ENCODE peak calls at places on chromosomes 4 and X, in four cellular contexts. Y, H, K and C are unnamed samples.

GRCh38 chr4:88610771-88611170 is 18.5 kb downstream of the HERC3 start:
- DNase-seq in Y (no peak), H (peak), K (no peak), C (peak)

GRCh38 chr4:154435895-154436294 is 55.7 kb downstream of the DCHS2 start:
- DNase-seq in Y (no peak), H (no peak), K (no peak), C (no peak)

GRCh38 chrX:133369065-133369464 is 46.2 kb downstream of the GPC4 start:
- DNase-seq in Y (no peak), H (no peak), K (no peak), C (no peak)

GRCh38 chrX:40792433-40792832 is 57.1 kb upstream of the MED14 start:
- DNase-seq in Y (no peak), H (no peak), K (no peak), C (no peak)

GRCh38 chrX:1165535-1166196 is 46.8 kb downstream of the CRLF2 start:
- DNase-seq in Y (no peak), H (no peak), K (no peak), C (peak)

GRCh38 chr4:4541040-4541631 is 712 bp downstream of the STX18 start:
- DNase-seq in Y (no peak), H (no peak), K (peak), C (peak)

GRCh38 chrX:38636949-38637819 is 75.8 kb downstream of the TSPAN7 start:
- DNase-seq in Y (no peak), H (no peak), K (no peak), C (no peak)

GRCh38 chrX:3166670-3167455 is 125.6 kb downstream of the ARSF start:
- DNase-seq in Y (no peak), H (no peak), K (no peak), C (no peak)

GRCh38 chrX:132810488-132810887 is 147.9 kb downstream of the HS6ST2 start:
- DNase-seq in Y (no peak), H (no peak), K (no peak), C (no peak)

GRCh38 chr4:56612282-56612681 is 68.8 kb downstream of the HOPX start:
- DNase-seq in Y (no peak), H (no peak), K (no peak), C (no peak)

GRCh38 chr4:17812125-17812524 is 1.3 kb downstream of the NCAPG start:
- DNase-seq in Y (no peak), H (no peak), K (no peak), C (no peak)

GRCh38 chrX:2756534-2756933 is 4.7 kb downstream of the XG start:
- DNase-seq in Y (no peak), H (no peak), K (no peak), C (no peak)

GRCh38 chr4:3062466-3062865 is 11.9 kb downstream of the HTT-AS start:
- DNase-seq in Y (no peak), H (no peak), K (no peak), C (no peak)

GRCh38 chrX:45011131-45011530 is 138.1 kb downstream of the KDM6A start:
- DNase-seq in Y (no peak), H (no peak), K (no peak), C (no peak)

GRCh38 chr4:76990288-76991080 is 40.9 kb downstream of the SEPTIN11 start:
- DNase-seq in Y (no peak), H (no peak), K (no peak), C (no peak)

GRCh38 chr4:70902577-70903281 is 560 bp downstream of the MOB1B start:
- DNase-seq in Y (peak), H (no peak), K (no peak), C (no peak)

GRCh38 chr4:26144526-26145167 is 176.2 kb upstream of the RBPJ start:
- DNase-seq in Y (no peak), H (no peak), K (no peak), C (no peak)

GRCh38 chr4:183758006-183758734 is 99.1 kb downstream of the TRAPPC11 start:
- DNase-seq in Y (peak), H (peak), K (no peak), C (no peak)

GRCh38 chr4:148764720-148765119 is 322.5 kb upstream of the NR3C2 start:
- DNase-seq in Y (no peak), H (no peak), K (no peak), C (no peak)

GRCh38 chrX:49039598-49040375 is 3.4 kb downstream of the TFE3 start:
- DNase-seq in Y (peak), H (peak), K (peak), C (peak)

GRCh38 chr4:6008092-6008551 is 10.1 kb downstream of the C4orf50 start:
- DNase-seq in Y (no peak), H (no peak), K (no peak), C (no peak)

GRCh38 chr4:108828620-108829019 is 65.8 kb upstream of the ETNPPL start:
- DNase-seq in Y (no peak), H (no peak), K (no peak), C (no peak)

GRCh38 chr4:9898596-9899345 is 117.3 kb downstream of the DRD5 start:
- DNase-seq in Y (peak), H (peak), K (no peak), C (peak)

GRCh38 chr4:120927758-120928409 is 5.4 kb upstream of the PRDM5 start:
- DNase-seq in Y (no peak), H (no peak), K (no peak), C (no peak)

GRCh38 chrX:68929332-68930150 is 100.7 kb downstream of the EFNB1 start:
- DNase-seq in Y (no peak), H (peak), K (no peak), C (peak)

GRCh38 chr4:147822128-147822527 is 90.2 kb downstream of the ARHGAP10 start:
- DNase-seq in Y (no peak), H (peak), K (peak), C (no peak)

GRCh38 chr4:76447326-76447954 is 12.4 kb downstream of the SHROOM3 start:
- DNase-seq in Y (no peak), H (no peak), K (no peak), C (no peak)

GRCh38 chr4:3044812-3045499 is 29.4 kb downstream of the HTT-AS start:
- DNase-seq in Y (no peak), H (no peak), K (no peak), C (no peak)

GRCh38 chr4:86939123-86939522 is 4.3 kb downstream of the AFF1 start:
- DNase-seq in Y (no peak), H (no peak), K (no peak), C (no peak)

GRCh38 chr4:41912546-41912945 is 22.7 kb upstream of the TMEM33 start:
- DNase-seq in Y (no peak), H (no peak), K (no peak), C (no peak)

GRCh38 chrX:40094041-40094899 is 3.5 kb downstream of the BCOR start:
- DNase-seq in Y (no peak), H (peak), K (peak), C (peak)

GRCh38 chr4:127162741-127163140 is 470.0 kb upstream of the INTU start:
- DNase-seq in Y (no peak), H (no peak), K (no peak), C (no peak)

DNA sequence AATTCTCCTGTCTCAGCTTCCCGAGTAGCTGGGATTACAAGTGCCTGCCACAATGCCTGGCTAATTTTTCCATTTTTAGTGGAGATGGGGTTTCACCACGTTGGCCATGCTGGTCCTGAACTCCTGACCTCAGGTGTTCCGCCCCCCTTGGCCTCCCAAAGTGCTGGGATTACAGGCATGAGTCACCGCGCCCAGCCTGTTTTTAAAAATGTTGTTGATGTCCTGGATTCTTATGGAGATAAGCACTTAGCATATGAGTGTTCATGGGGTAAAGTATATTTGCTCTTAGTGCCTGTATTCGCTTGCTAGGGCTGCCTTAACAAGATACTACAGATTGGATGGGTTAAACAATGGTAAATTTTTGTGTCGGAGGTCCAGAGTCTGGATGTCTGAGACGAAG is 91.7 kb downstream of the CEP44 start:
- DNase-seq in Y (no peak), H (no peak), K (no peak), C (no peak)
- H3K27ac ChIP-seq in Y (no peak), H (no peak), K (no peak), C (no peak)

DNA sequence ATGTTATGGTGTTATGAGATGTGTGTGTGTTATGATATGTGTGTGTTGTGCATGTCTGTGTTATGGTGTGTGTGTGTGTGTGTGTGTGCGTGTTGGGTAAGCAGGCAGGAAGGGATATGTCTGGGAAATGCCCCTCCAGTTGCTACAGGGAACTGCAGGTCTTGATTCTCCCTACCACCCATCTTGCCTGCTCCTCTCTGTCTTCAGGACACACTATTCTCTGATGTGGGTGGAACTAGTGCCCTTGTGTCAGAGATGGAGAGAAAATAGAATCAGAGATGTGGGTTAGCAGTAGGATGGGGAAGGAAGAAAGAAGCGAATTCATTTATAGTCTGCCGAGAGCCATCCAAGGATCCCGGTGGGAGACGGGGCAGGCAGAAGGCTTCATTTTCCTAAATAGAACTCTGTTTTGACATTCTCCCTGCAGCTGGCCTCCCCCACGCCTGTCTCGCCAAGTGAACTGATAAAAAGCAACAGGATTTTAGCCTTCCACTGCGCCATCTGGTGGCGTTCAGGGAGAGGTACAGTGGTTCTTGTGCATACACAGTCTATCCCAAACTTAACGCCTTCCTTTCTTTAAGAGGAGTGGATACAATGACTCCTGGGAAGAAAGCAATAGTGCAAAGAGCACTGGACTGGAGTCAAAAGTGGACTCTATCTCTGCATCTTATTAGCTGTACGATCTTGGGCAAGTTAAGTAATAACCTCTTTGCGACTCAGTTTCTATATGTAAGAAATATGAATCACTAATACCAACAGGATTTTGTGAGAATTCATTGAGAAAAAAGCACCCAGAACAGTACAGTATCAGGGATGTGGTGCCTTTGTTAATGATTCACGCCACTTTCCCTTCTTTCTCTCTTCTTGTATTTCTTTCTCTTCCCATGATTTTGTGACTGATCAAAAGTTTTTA is 14.1 kb upstream of the MGST2 start:
- DNase-seq in Y (peak), H (peak), K (peak), C (peak)
- H3K4me3 ChIP-seq in Y (no peak), H (no peak), K (no peak), C (no peak)

DNA sequence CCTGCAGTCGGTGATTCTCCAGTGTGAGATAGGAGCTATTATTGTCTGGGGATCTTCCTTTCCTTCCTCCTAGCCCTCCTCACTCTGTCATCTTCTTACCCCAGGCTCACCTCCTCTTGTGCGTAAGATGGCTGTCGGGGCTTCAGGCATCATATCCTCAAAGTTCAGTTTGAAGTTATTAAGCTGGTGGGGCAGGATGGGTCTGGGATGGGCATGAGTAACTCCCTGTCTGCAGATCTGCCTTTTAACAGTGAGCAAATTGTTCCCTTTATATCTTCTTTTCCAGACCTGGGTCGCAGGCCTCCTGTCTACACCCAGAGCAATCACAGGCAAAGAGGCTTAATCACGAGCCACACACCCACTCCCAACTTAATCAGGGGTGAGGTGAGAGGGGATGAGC is 900 bp upstream of the MTMR1 start:
- DNase-seq in Y (no peak), H (no peak), K (no peak), C (no peak)
- H3K27ac ChIP-seq in Y (no peak), H (no peak), K (peak), C (no peak)

GRCh38 chr4:188032583-188032982 is 37.0 kb downstream of the ZFP42 start:
- DNase-seq in Y (peak), H (no peak), K (no peak), C (no peak)

GRCh38 chr4:188031751-188032150 is 36.2 kb downstream of the ZFP42 start:
- DNase-seq in Y (no peak), H (no peak), K (no peak), C (no peak)

GRCh38 chr4:188032170-188032569 is 36.6 kb downstream of the ZFP42 start:
- DNase-seq in Y (peak), H (no peak), K (no peak), C (no peak)

GRCh38 chr4:188029114-188029513 is 33.5 kb downstream of the ZFP42 start:
- DNase-seq in Y (no peak), H (no peak), K (no peak), C (no peak)

DNA sequence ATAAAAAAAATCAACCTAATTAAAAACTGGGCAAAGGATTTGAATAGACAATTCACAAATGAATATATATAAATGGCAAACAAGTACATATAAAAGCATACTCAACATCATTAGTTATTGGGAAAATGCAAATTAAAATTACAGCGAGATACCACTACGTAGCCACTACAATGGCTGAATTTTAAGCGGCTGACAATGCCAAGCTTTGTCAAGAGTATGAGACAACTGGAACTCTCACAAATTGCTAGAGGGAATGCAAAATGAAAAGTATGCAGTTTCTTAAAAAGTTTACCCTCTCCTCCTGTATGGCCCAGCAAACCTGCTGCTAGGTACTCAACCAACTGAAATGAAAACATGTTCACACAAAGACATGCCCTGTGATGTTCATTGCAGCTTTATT is 34.8 kb downstream of the ZFP42 start:
- DNase-seq in Y (no peak), H (no peak), K (no peak), C (no peak)
- H3K4me3 ChIP-seq in Y (no peak), H (no peak), K (no peak), C (no peak)

DNA sequence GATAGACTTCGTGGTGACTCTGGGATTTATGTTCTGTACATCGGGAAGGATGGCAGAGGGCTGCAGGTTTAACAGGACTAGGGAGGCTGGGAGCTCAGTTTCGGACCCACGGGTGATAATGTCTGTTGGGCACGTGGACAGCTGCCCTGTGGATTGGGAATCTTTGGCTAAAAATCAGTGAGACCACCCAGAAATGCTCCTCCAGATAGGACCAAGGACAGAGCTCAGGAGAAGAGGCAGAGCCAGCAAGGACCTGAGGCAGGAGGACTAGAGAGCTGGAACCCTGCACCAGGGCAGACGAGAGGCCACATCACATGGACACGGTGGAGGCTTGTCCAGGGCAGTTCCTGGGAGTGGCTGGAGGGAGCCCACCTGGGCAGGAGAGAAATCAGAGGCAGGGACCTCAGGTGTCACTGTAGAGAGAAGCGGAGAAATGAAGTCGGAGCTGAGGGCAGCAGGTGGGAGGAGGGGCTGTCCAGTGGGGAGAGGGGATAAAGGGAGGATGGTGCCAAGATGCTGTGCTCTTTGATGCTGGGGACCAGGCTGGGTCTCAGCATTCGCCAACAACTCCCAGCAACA is 79.2 kb downstream of the CPZ start:
- DNase-seq in Y (no peak), H (no peak), K (no peak), C (no peak)
- H3K27ac ChIP-seq in Y (no peak), H (no peak), K (no peak), C (no peak)

DNA sequence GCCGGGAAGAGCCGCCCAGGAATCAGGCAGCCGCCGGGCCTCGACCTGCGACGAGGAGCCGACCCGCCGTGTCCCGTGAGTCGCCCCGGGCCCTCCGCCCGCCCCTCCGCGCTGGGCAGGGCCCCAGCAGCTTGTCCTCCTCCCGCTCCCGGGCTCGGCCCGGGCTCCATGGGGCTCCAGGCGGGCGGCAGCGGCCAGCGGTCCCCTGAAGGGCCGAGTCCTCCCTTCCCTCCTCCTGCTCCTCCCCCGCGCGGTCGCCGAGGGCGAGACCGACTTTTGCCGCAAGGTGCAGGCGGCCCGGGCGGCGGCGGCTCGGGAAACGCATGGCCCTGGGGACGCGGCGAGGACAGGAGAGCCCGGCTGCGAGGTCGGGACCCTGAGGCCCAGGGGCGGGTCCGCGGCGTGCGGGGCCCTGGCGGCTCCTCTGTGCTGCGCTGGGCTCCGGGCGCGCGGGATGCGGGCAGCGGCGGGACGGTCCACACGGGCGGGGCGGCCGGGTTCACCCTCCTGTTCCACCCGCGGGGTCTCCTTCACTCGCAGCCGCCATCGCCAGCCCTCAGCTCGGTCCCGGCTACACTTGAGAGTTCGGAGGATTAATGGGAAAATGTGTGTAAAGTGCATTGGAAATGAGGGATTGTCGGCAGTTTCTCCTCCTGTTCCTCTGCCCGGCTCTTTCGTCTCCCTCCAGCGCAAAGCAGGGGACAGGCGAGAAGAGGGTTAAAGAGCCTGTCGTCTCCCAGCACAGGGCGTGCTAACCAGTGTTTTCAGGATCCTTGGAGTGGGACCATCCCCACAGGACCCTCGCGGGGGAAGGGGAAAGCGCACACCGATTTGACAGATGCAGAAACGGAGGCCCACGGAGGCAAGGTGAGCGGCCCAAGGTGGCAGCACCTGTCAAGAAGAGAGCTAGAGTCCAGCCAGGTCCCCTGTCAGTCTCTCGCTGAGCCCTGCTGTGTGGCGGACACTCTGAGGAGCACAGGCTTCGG is 16.6 kb upstream of the ZNF718 start:
- DNase-seq in Y (no peak), H (no peak), K (peak), C (no peak)
- H3K4me3 ChIP-seq in Y (peak), H (peak), K (no peak), C (no peak)

GRCh38 chr4:155889036-155889793 is 14.3 kb upstream of the TDO2 start:
- DNase-seq in Y (no peak), H (no peak), K (no peak), C (no peak)

GRCh38 chr4:155885666-155886065 is 17.8 kb upstream of the TDO2 start:
- DNase-seq in Y (no peak), H (no peak), K (no peak), C (no peak)

GRCh38 chr4:155888171-155888570 is 15.3 kb upstream of the TDO2 start:
- DNase-seq in Y (no peak), H (no peak), K (no peak), C (no peak)

GRCh38 chr4:155891058-155891457 is 12.4 kb upstream of the TDO2 start:
- DNase-seq in Y (no peak), H (no peak), K (no peak), C (no peak)

GRCh38 chr4:155889946-155890345 is 13.6 kb upstream of the TDO2 start:
- DNase-seq in Y (no peak), H (no peak), K (no peak), C (no peak)
- H3K27ac ChIP-seq in Y (no peak), H (no peak), K (no peak), C (no peak)

GRCh38 chr4:142696334-142697122 is 149.6 kb downstream of the INPP4B start:
- DNase-seq in Y (no peak), H (no peak), K (no peak), C (no peak)
- H3K4me3 ChIP-seq in Y (no peak), H (no peak), K (no peak), C (no peak)

DNA sequence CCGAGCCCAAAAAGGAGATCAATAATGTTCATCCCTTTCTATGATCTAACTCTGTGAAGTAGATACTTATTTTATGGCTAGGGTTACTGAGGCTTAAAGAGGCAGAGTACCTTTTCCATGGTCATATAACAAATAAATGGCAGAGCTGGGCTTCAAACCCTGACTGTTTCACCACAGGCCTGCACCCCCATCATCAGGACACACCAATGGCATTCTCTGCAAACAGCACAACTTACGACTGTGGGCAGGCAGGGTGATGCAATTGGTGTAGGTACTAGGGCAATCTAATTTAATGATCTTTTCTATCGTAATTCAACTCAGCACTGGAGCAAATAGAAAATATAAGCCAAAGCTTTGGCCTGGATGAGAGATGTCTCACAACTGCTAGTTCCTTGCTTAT is 118.8 kb upstream of the CBR4 start:
- DNase-seq in Y (no peak), H (no peak), K (no peak), C (no peak)
- H3K27ac ChIP-seq in Y (no peak), H (no peak), K (no peak), C (no peak)